ENCODE peak calls at places on chromosome 1, in five cellular contexts. S is breast epithelium, U is HL-60, P is glomerular endothelial cell, T is kidney tubule cell. Q is an unnamed sample.

GRCh38 chr1:32733573-32734321 is 31.2 kb upstream of the SYNC start:
- DNase-seq in S (no peak), U (no peak), P (no peak), T (no peak), Q (no peak)

GRCh38 chr1:55958498-55958897 is 620.9 kb downstream of the PLPP3 start:
- DNase-seq in S (no peak), U (no peak), P (no peak), T (no peak), Q (no peak)

GRCh38 chr1:65247419-65248359 is 61.7 kb upstream of the DNAJC6 start:
- DNase-seq in S (peak), U (no peak), P (no peak), T (peak), Q (no peak)

GRCh38 chr1:110583505-110583904 is 22.7 kb downstream of the KCNA2 start:
- DNase-seq in S (no peak), U (no peak), P (no peak), T (no peak), Q (peak)

GRCh38 chr1:170692866-170693575 is 29.1 kb downstream of the PRRX1 start:
- DNase-seq in S (no peak), U (no peak), P (no peak), T (peak), Q (no peak)

GRCh38 chr1:43274125-43274803 is 4.5 kb downstream of the TMEM125 start:
- DNase-seq in S (no peak), U (peak), P (no peak), T (peak), Q (no peak)

GRCh38 chr1:42484382-42484781 is 21.3 kb downstream of the CCDC30 start:
- DNase-seq in S (no peak), U (no peak), P (no peak), T (peak), Q (no peak)

GRCh38 chr1:25712299-25712970 is 87.6 kb upstream of the SELENON start:
- DNase-seq in S (no peak), U (no peak), P (no peak), T (no peak), Q (no peak)

GRCh38 chr1:82485591-82486369 is 685.0 kb downstream of the ADGRL2 start:
- DNase-seq in S (no peak), U (no peak), P (no peak), T (peak), Q (peak)

GRCh38 chr1:214086945-214087344 is 99.2 kb downstream of the PROX1 start:
- DNase-seq in S (no peak), U (no peak), P (no peak), T (no peak), Q (no peak)

GRCh38 chr1:40508375-40509341 is at the start of gene EXO5:
- DNase-seq in S (peak), U (peak), P (no peak), T (peak), Q (peak)

GRCh38 chr1:14580986-14581385 is 17.5 kb upstream of the KAZN start:
- DNase-seq in S (no peak), U (no peak), P (no peak), T (no peak), Q (no peak)

GRCh38 chr1:153494976-153495535 is 34.6 kb upstream of the S100A7 start:
- DNase-seq in S (no peak), U (peak), P (peak), T (peak), Q (peak)

GRCh38 chr1:23673086-23673813 is 18.4 kb upstream of the RPL11 start:
- DNase-seq in S (no peak), U (no peak), P (no peak), T (peak), Q (no peak)

GRCh38 chr1:64042331-64043100 is 160.9 kb upstream of the UBE2U start:
- DNase-seq in S (no peak), U (no peak), P (peak), T (peak), Q (peak)

GRCh38 chr1:17279001-17279830 is 28.8 kb upstream of the PADI4 start:
- DNase-seq in S (no peak), U (no peak), P (no peak), T (no peak), Q (no peak)

GRCh38 chr1:186082235-186082937 is 292.7 kb downstream of the TPR start:
- DNase-seq in S (peak), U (peak), P (peak), T (peak), Q (peak)

GRCh38 chr1:220448217-220448616 is 79.7 kb upstream of the MARK1 start:
- DNase-seq in S (no peak), U (no peak), P (no peak), T (no peak), Q (no peak)

GRCh38 chr1:154420961-154421924 is 16.1 kb downstream of the IL6R start:
- DNase-seq in S (no peak), U (no peak), P (no peak), T (no peak), Q (no peak)

GRCh38 chr1:214402583-214403216 is 121.7 kb downstream of the SMYD2 start:
- DNase-seq in S (no peak), U (no peak), P (no peak), T (peak), Q (no peak)

GRCh38 chr1:190250368-190250767 is 227.3 kb downstream of the BRINP3 start:
- DNase-seq in S (no peak), U (no peak), P (no peak), T (no peak), Q (no peak)

GRCh38 chr1:10737651-10738050 is 58.8 kb downstream of the CASZ1 start:
- DNase-seq in S (no peak), U (no peak), P (no peak), T (no peak), Q (no peak)

GRCh38 chr1:26784023-26784871 is 3.5 kb upstream of the PIGV start:
- DNase-seq in S (no peak), U (peak), P (no peak), T (peak), Q (peak)

GRCh38 chr1:180863158-180863775 is 49.4 kb upstream of the KIAA1614 start:
- DNase-seq in S (no peak), U (no peak), P (peak), T (peak), Q (no peak)

GRCh38 chr1:28817133-28817532 is 5.2 kb downstream of the OPRD1 start:
- DNase-seq in S (no peak), U (no peak), P (no peak), T (no peak), Q (no peak)